ENCODE peak calls at places on chromosomes 4 and X, in ten cellular contexts. One of them, this sample, is unnamed.
A peak's percentile ranks its signal among the peaks of the same experiment; 100 is the strongest.

GRCh38 chr4:28621541-28621940 is 1760.9 kb downstream of the STIM2 start:
- DNase-seq in upper lobe of left lung: no peak
- DNase-seq in suprapubic skin: no peak
- DNase-seq in HCT116: no peak
- DNase-seq in A549: no peak
- DNase-seq in breast epithelium: no peak
- DNase-seq in tibial nerve: no peak
- DNase-seq in sigmoid colon: no peak
- DNase-seq in HepG2: no peak
- DNase-seq in body of pancreas: no peak
- DNase-seq in this sample: no peak

GRCh38 chr4:128333309-128334006 is 45.8 kb upstream of the PGRMC2 start:
- DNase-seq in upper lobe of left lung: no peak
- DNase-seq in suprapubic skin: no peak
- DNase-seq in HCT116: no peak
- DNase-seq in A549: no peak
- DNase-seq in breast epithelium: no peak
- DNase-seq in tibial nerve: no peak
- DNase-seq in sigmoid colon: no peak
- DNase-seq in HepG2: no peak
- DNase-seq in body of pancreas: no peak
- DNase-seq in this sample: no peak

GRCh38 chr4:40473578-40474388 is 138.7 kb downstream of the CHRNA9 start:
- DNase-seq in upper lobe of left lung: no peak
- DNase-seq in suprapubic skin: no peak
- DNase-seq in HCT116: no peak
- DNase-seq in A549: no peak
- DNase-seq in breast epithelium: no peak
- DNase-seq in tibial nerve: no peak
- DNase-seq in sigmoid colon: no peak
- DNase-seq in HepG2: peak; percentile 87
- DNase-seq in body of pancreas: peak; percentile 50
- DNase-seq in this sample: no peak

GRCh38 chrX:130085551-130085986 is 24.7 kb downstream of the ELF4 start:
- DNase-seq in upper lobe of left lung: no peak
- DNase-seq in suprapubic skin: no peak
- DNase-seq in HCT116: no peak
- DNase-seq in A549: no peak
- DNase-seq in breast epithelium: no peak
- DNase-seq in tibial nerve: no peak
- DNase-seq in sigmoid colon: no peak
- DNase-seq in HepG2: no peak
- DNase-seq in body of pancreas: no peak
- DNase-seq in this sample: no peak

GRCh38 chrX:134377537-134377936 is 82.4 kb upstream of the HPRT1 start:
- DNase-seq in upper lobe of left lung: no peak
- DNase-seq in suprapubic skin: no peak
- DNase-seq in HCT116: no peak
- DNase-seq in A549: no peak
- DNase-seq in breast epithelium: no peak
- DNase-seq in tibial nerve: no peak
- DNase-seq in sigmoid colon: no peak
- DNase-seq in HepG2: peak; percentile 48
- DNase-seq in body of pancreas: peak; percentile 21
- DNase-seq in this sample: no peak

GRCh38 chr4:3291411-3291968 is 1.3 kb upstream of the RGS12 start:
- DNase-seq in upper lobe of left lung: peak; percentile 86
- DNase-seq in suprapubic skin: no peak
- DNase-seq in HCT116: no peak
- DNase-seq in A549: no peak
- DNase-seq in breast epithelium: peak; percentile 80
- DNase-seq in tibial nerve: no peak
- DNase-seq in sigmoid colon: no peak
- DNase-seq in HepG2: peak; percentile 18
- DNase-seq in body of pancreas: peak; percentile 56
- DNase-seq in this sample: no peak

GRCh38 chrX:57227691-57228090 is 58.8 kb upstream of the FAAH2 start:
- DNase-seq in upper lobe of left lung: no peak
- DNase-seq in suprapubic skin: no peak
- DNase-seq in HCT116: no peak
- DNase-seq in A549: no peak
- DNase-seq in breast epithelium: no peak
- DNase-seq in tibial nerve: no peak
- DNase-seq in sigmoid colon: no peak
- DNase-seq in HepG2: no peak
- DNase-seq in body of pancreas: no peak
- DNase-seq in this sample: no peak

GRCh38 chr4:76377922-76378321 is 43.0 kb downstream of the CCDC158 start:
- DNase-seq in upper lobe of left lung: no peak
- DNase-seq in suprapubic skin: no peak
- DNase-seq in HCT116: peak; percentile 39
- DNase-seq in A549: peak; percentile 15
- DNase-seq in breast epithelium: no peak
- DNase-seq in tibial nerve: no peak
- DNase-seq in sigmoid colon: no peak
- DNase-seq in HepG2: peak; percentile 44
- DNase-seq in body of pancreas: peak; percentile 48
- DNase-seq in this sample: no peak

GRCh38 chr4:7646384-7647061 is 211.8 kb upstream of the PSAPL1 start:
- DNase-seq in upper lobe of left lung: no peak
- DNase-seq in suprapubic skin: no peak
- DNase-seq in HCT116: no peak
- DNase-seq in A549: no peak
- DNase-seq in breast epithelium: no peak
- DNase-seq in tibial nerve: no peak
- DNase-seq in sigmoid colon: no peak
- DNase-seq in HepG2: peak; percentile 42
- DNase-seq in body of pancreas: no peak
- DNase-seq in this sample: no peak

GRCh38 chr4:122218762-122219161 is 66.6 kb downstream of the BLTP1 start:
- DNase-seq in upper lobe of left lung: no peak
- DNase-seq in suprapubic skin: no peak
- DNase-seq in HCT116: no peak
- DNase-seq in A549: no peak
- DNase-seq in breast epithelium: no peak
- DNase-seq in tibial nerve: no peak
- DNase-seq in sigmoid colon: no peak
- DNase-seq in HepG2: peak; percentile 8
- DNase-seq in body of pancreas: no peak
- DNase-seq in this sample: no peak

GRCh38 chrX:40878821-40879571 is 143.7 kb upstream of the MED14 start:
- DNase-seq in upper lobe of left lung: no peak
- DNase-seq in suprapubic skin: no peak
- DNase-seq in HCT116: no peak
- DNase-seq in A549: no peak
- DNase-seq in breast epithelium: no peak
- DNase-seq in tibial nerve: no peak
- DNase-seq in sigmoid colon: no peak
- DNase-seq in HepG2: no peak
- DNase-seq in body of pancreas: no peak
- DNase-seq in this sample: no peak

GRCh38 chrX:145729635-145730034 is 88.0 kb upstream of the SLITRK2 start:
- DNase-seq in upper lobe of left lung: no peak
- DNase-seq in suprapubic skin: no peak
- DNase-seq in HCT116: no peak
- DNase-seq in A549: no peak
- DNase-seq in breast epithelium: no peak
- DNase-seq in tibial nerve: no peak
- DNase-seq in sigmoid colon: no peak
- DNase-seq in HepG2: no peak
- DNase-seq in body of pancreas: no peak
- DNase-seq in this sample: no peak

GRCh38 chr4:94332983-94333590 is 9.5 kb downstream of the HPGDS start:
- DNase-seq in upper lobe of left lung: no peak
- DNase-seq in suprapubic skin: no peak
- DNase-seq in HCT116: no peak
- DNase-seq in A549: no peak
- DNase-seq in breast epithelium: no peak
- DNase-seq in tibial nerve: no peak
- DNase-seq in sigmoid colon: no peak
- DNase-seq in HepG2: peak; percentile 7
- DNase-seq in body of pancreas: no peak
- DNase-seq in this sample: no peak

GRCh38 chrX:135740683-135741149 is 27.3 kb downstream of the CT45A3 start:
- DNase-seq in upper lobe of left lung: peak; percentile 7
- DNase-seq in suprapubic skin: no peak
- DNase-seq in HCT116: peak; percentile 6
- DNase-seq in A549: peak; percentile 28
- DNase-seq in breast epithelium: no peak
- DNase-seq in tibial nerve: no peak
- DNase-seq in sigmoid colon: no peak
- DNase-seq in HepG2: peak; percentile 5
- DNase-seq in body of pancreas: peak; percentile 12
- DNase-seq in this sample: peak; percentile 66

GRCh38 chrX:49273181-49273727 is 3.7 kb downstream of the PPP1R3F start:
- DNase-seq in upper lobe of left lung: no peak
- DNase-seq in suprapubic skin: peak; percentile 14
- DNase-seq in HCT116: no peak
- DNase-seq in A549: no peak
- DNase-seq in breast epithelium: no peak
- DNase-seq in tibial nerve: no peak
- DNase-seq in sigmoid colon: peak; percentile 13
- DNase-seq in HepG2: no peak
- DNase-seq in body of pancreas: no peak
- DNase-seq in this sample: peak; percentile 47
- H3K9me3 ChIP-seq in upper lobe of left lung: peaks cover 7% of the 10 kb centered on the region
- H3K9me3 ChIP-seq in suprapubic skin: no peaks in the 10 kb centered on the region
- H3K9me3 ChIP-seq in HCT116: no peaks in the 10 kb centered on the region
- H3K9me3 ChIP-seq in A549: no peaks in the 10 kb centered on the region
- H3K9me3 ChIP-seq in breast epithelium: no peaks in the 10 kb centered on the region
- H3K9me3 ChIP-seq in tibial nerve: no peaks in the 10 kb centered on the region
- H3K9me3 ChIP-seq in sigmoid colon: no peaks in the 10 kb centered on the region
- H3K9me3 ChIP-seq in HepG2: no peaks in the 10 kb centered on the region
- H3K9me3 ChIP-seq in body of pancreas: no peaks in the 10 kb centered on the region
- H3K9me3 ChIP-seq in this sample: no peaks in the 10 kb centered on the region

DNA sequence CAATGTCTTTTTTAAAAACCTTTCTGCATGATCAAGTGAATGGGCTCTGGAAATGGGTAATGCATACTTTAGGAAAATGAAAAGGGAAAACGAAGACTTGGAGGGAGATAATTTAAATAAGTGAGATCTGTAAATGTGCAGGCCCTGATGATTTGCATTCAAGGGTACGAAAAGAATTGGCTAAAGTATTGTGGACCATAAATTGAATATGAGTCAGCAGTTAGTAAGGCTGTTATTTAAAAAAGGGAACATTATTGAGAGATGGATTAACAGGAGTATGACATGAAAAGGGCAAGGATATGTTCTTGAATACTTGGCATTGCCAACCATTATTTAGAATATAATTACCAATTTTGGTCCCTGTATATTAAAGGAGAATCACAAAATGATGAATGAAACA is 125.5 kb downstream of the GPAT3 start:
- DNase-seq in upper lobe of left lung: no peak
- DNase-seq in suprapubic skin: no peak
- DNase-seq in HCT116: no peak
- DNase-seq in A549: no peak
- DNase-seq in breast epithelium: no peak
- DNase-seq in tibial nerve: no peak
- DNase-seq in sigmoid colon: no peak
- DNase-seq in HepG2: no peak
- DNase-seq in body of pancreas: no peak
- DNase-seq in this sample: no peak
- TF ChIP-seq POLR2A in upper lobe of left lung: no peak
- TF ChIP-seq POLR2A in suprapubic skin: no peak
- TF ChIP-seq POLR2A in HCT116: no peak
- TF ChIP-seq POLR2A in A549: no peak
- TF ChIP-seq POLR2A in breast epithelium: no peak
- TF ChIP-seq POLR2A in tibial nerve: no peak
- TF ChIP-seq POLR2A in sigmoid colon: no peak
- TF ChIP-seq POLR2A in HepG2: no peak
- TF ChIP-seq POLR2A in body of pancreas: no peak
- TF ChIP-seq POLR2A in this sample: no peak

GRCh38 chr4:86089924-86090323 is 269.9 kb downstream of the MAPK10 start:
- DNase-seq in upper lobe of left lung: no peak
- DNase-seq in suprapubic skin: no peak
- DNase-seq in HCT116: no peak
- DNase-seq in A549: no peak
- DNase-seq in breast epithelium: no peak
- DNase-seq in tibial nerve: no peak
- DNase-seq in sigmoid colon: no peak
- DNase-seq in HepG2: no peak
- DNase-seq in body of pancreas: no peak
- DNase-seq in this sample: no peak
- H3K9me3 ChIP-seq in upper lobe of left lung: no peaks in the 10 kb centered on the region
- H3K9me3 ChIP-seq in suprapubic skin: no peaks in the 10 kb centered on the region
- H3K9me3 ChIP-seq in HCT116: no peaks in the 10 kb centered on the region
- H3K9me3 ChIP-seq in A549: no peaks in the 10 kb centered on the region
- H3K9me3 ChIP-seq in breast epithelium: no peaks in the 10 kb centered on the region
- H3K9me3 ChIP-seq in tibial nerve: no peaks in the 10 kb centered on the region
- H3K9me3 ChIP-seq in sigmoid colon: no peaks in the 10 kb centered on the region
- H3K9me3 ChIP-seq in HepG2: no peaks in the 10 kb centered on the region
- H3K9me3 ChIP-seq in body of pancreas: no peaks in the 10 kb centered on the region
- H3K9me3 ChIP-seq in this sample: no peaks in the 10 kb centered on the region

GRCh38 chr4:55948726-55949479 is at the start of gene CEP135:
- DNase-seq in upper lobe of left lung: peak; percentile 99
- DNase-seq in suprapubic skin: peak; percentile 95
- DNase-seq in HCT116: peak; percentile 77
- DNase-seq in A549: peak; percentile 58
- DNase-seq in breast epithelium: peak; percentile 84
- DNase-seq in tibial nerve: peak; percentile 79
- DNase-seq in sigmoid colon: peak; percentile 96
- DNase-seq in HepG2: peak; percentile 84
- DNase-seq in body of pancreas: peak; percentile 95
- DNase-seq in this sample: peak; percentile 99
- TF ChIP-seq POLR2A in upper lobe of left lung: peak; percentile 63
- TF ChIP-seq POLR2A in suprapubic skin: no peak
- TF ChIP-seq POLR2A in HCT116: peak; percentile 49
- TF ChIP-seq POLR2A in A549: peak; percentile 46
- TF ChIP-seq POLR2A in breast epithelium: no peak
- TF ChIP-seq POLR2A in tibial nerve: peak; percentile 34
- TF ChIP-seq POLR2A in sigmoid colon: no peak
- TF ChIP-seq POLR2A in HepG2: peak; percentile 72
- TF ChIP-seq POLR2A in body of pancreas: no peak
- TF ChIP-seq POLR2A in this sample: no peak

DNA sequence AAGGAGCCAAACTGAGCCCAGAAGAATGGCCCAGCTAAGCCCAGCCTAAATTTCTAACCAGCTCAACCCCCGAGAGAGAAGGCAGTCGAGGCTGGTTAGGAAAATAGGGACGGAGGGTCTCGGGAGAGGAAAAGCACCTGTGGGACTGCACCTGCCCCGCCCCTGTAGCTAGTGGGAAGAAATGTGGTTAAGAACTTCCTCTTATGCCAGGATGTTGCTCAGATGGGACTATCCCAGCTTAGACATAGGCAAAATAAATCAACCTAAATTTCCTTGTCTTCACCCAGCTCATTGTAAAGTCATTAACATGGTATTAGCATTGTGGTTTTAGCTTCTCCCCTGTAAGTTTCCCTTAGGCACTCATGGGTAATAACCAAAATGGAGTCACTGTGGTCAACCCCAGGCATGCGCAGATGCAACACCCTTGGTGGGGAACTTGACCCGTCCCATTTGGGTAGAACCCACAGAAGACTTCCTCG is 86.8 kb downstream of the ZNF718 start:
- DNase-seq in upper lobe of left lung: no peak
- DNase-seq in suprapubic skin: no peak
- DNase-seq in HCT116: no peak
- DNase-seq in A549: no peak
- DNase-seq in breast epithelium: no peak
- DNase-seq in tibial nerve: no peak
- DNase-seq in sigmoid colon: no peak
- DNase-seq in HepG2: no peak
- DNase-seq in body of pancreas: no peak
- DNase-seq in this sample: no peak
- H3K9me3 ChIP-seq in upper lobe of left lung: peaks cover 27% of the 10 kb centered on the region
- H3K9me3 ChIP-seq in suprapubic skin: peaks cover 5% of the 10 kb centered on the region
- H3K9me3 ChIP-seq in HCT116: peaks cover 13% of the 10 kb centered on the region
- H3K9me3 ChIP-seq in A549: no peaks in the 10 kb centered on the region
- H3K9me3 ChIP-seq in breast epithelium: peaks cover 2% of the 10 kb centered on the region
- H3K9me3 ChIP-seq in tibial nerve: peaks cover 56% of the 10 kb centered on the region
- H3K9me3 ChIP-seq in sigmoid colon: no peaks in the 10 kb centered on the region
- H3K9me3 ChIP-seq in HepG2: peaks cover 89% of the 10 kb centered on the region
- H3K9me3 ChIP-seq in body of pancreas: no peaks in the 10 kb centered on the region
- H3K9me3 ChIP-seq in this sample: no peaks in the 10 kb centered on the region

GRCh38 chrX:78130396-78130795 is 9.1 kb downstream of the TAF9B start:
- DNase-seq in upper lobe of left lung: no peak
- DNase-seq in suprapubic skin: no peak
- DNase-seq in HCT116: no peak
- DNase-seq in A549: no peak
- DNase-seq in breast epithelium: no peak
- DNase-seq in tibial nerve: no peak
- DNase-seq in sigmoid colon: no peak
- DNase-seq in HepG2: no peak
- DNase-seq in body of pancreas: no peak
- DNase-seq in this sample: no peak
- TF ChIP-seq POLR2A in upper lobe of left lung: no peak
- TF ChIP-seq POLR2A in suprapubic skin: no peak
- TF ChIP-seq POLR2A in HCT116: no peak
- TF ChIP-seq POLR2A in A549: no peak
- TF ChIP-seq POLR2A in breast epithelium: no peak
- TF ChIP-seq POLR2A in tibial nerve: no peak
- TF ChIP-seq POLR2A in sigmoid colon: no peak
- TF ChIP-seq POLR2A in HepG2: no peak
- TF ChIP-seq POLR2A in body of pancreas: no peak
- TF ChIP-seq POLR2A in this sample: no peak